ENCODE peak calls at places on chromosomes 5 and 9, in eight cellular contexts. M is A172; F is brain microvascular endothelial cell; U is ACHN; X is T47D; B is T-helper 9 cell; C is BJ; Y is activated T-cell treated with anti-CD3 and anti-CD28 coated beads, Interleukin-2, amount 50 U/mL, for 72 hours. L is an unnamed sample.

GRCh38 chr5:178249191-178249989 is 16.8 kb upstream of the PHYKPL start:
- DNase-seq in F (no peak), C (no peak), B (no peak), X (peak; percentile 53), U (no peak), Y (peak; percentile 61), M (no peak), L (peak; percentile 45)

GRCh38 chr9:33734911-33735310 is 60.5 kb upstream of the PRSS3 start:
- DNase-seq in M (no peak), C (no peak), U (no peak), B (no peak), Y (no peak), X (no peak), F (no peak), L (no peak)

GRCh38 chr5:159908201-159908940 is 7.9 kb upstream of the ADRA1B start:
- DNase-seq in B (no peak), Y (no peak), U (no peak), M (no peak), C (no peak), X (no peak), F (no peak), L (no peak)

GRCh38 chr5:65098393-65098792 is 329.7 kb downstream of the CWC27 start:
- DNase-seq in C (no peak), B (no peak), Y (no peak), M (no peak), X (no peak), F (no peak), U (no peak), L (no peak)

GRCh38 chr5:144864113-144864512 is 693.4 kb downstream of the KCTD16 start:
- DNase-seq in F (no peak), B (no peak), U (no peak), X (no peak), C (no peak), Y (no peak), M (no peak), L (no peak)

GRCh38 chr9:97559111-97559514 is 57.6 kb downstream of the TMOD1 start:
- DNase-seq in M (peak; percentile 84), C (no peak), B (no peak), F (no peak), X (no peak), U (no peak), Y (peak; percentile 25), L (no peak)

GRCh38 chr5:127014573-127014972 is 15.8 kb downstream of the MARCHF3 start:
- DNase-seq in B (no peak), X (no peak), U (no peak), M (no peak), Y (no peak), F (no peak), C (no peak), L (no peak)

GRCh38 chr9:134677743-134678142 is 36.1 kb downstream of the COL5A1 start:
- DNase-seq in C (no peak), X (no peak), M (no peak), B (no peak), Y (no peak), F (no peak), U (no peak), L (no peak)

GRCh38 chr5:77301447-77301878 is 91.0 kb downstream of the PDE8B start:
- DNase-seq in C (peak; percentile 99), Y (no peak), X (no peak), U (no peak), M (peak; percentile 18), F (peak; percentile 64), B (no peak), L (no peak)

GRCh38 chr5:57209316-57210040 is 35.6 kb downstream of the GPBP1 start:
- DNase-seq in M (no peak), C (no peak), Y (no peak), F (no peak), B (no peak), X (peak; percentile 73), U (no peak), L (no peak)

GRCh38 chr5:17431272-17432050 is 66.6 kb upstream of the TAF11L2 start:
- DNase-seq in F (no peak), U (no peak), Y (no peak), B (no peak), X (no peak), C (no peak), M (no peak), L (no peak)

GRCh38 chr9:115786321-115786720 is 367.3 kb upstream of the PAPPA start:
- DNase-seq in C (no peak), B (no peak), F (peak; percentile 63), Y (no peak), U (no peak), X (no peak), M (no peak), L (no peak)

GRCh38 chr9:85743290-85744128 is 1.8 kb upstream of the AGTPBP1 start:
- DNase-seq in F (peak; percentile 87), U (no peak), M (peak; percentile 93), Y (peak; percentile 20), X (no peak), C (no peak), B (no peak), L (peak; percentile 9)